ENCODE peak calls at places on chromosomes 1 and 21, in nine cellular contexts. W is WTC11, C is NCI-H1092 treated with DMSO at 0.1 percent for 48 hours, B is occipital lobe, V is HTR-8/SVneo, D is anterior cingulate cortex, U is upper lobe of right lung, G is GM19239, X is progenitor cell of endocrine pancreas. N is an unnamed sample.
A peak's percentile ranks its signal among the peaks of the same experiment; 100 is the strongest.

GRCh38 chr1:17438176-17438976 is 1.1 kb downstream of the RCC2 start:
- DNase-seq in W (peak; percentile 65), C (peak; percentile 80), B (peak; percentile 35), V (peak; percentile 27), D (no peak), U (peak; percentile 91), G (peak; percentile 77), X (peak; percentile 39), N (peak; percentile 63)

GRCh38 chr1:226763741-226764264 is 24.7 kb upstream of the ITPKB start:
- DNase-seq in W (peak; percentile 33), C (no peak), B (no peak), V (peak; percentile 95), D (no peak), U (no peak), G (no peak), X (no peak), N (peak; percentile 25)

GRCh38 chr1:10484519-10484918 is 9.8 kb downstream of the PEX14 start:
- DNase-seq in W (no peak), C (no peak), B (no peak), V (no peak), D (no peak), U (peak; percentile 71), G (no peak), X (no peak), N (no peak)

GRCh38 chr21:43814215-43815106 is 25.1 kb downstream of the RRP1 start:
- DNase-seq in W (no peak), C (no peak), B (no peak), V (no peak), D (no peak), U (no peak), G (no peak), X (no peak), N (no peak)

GRCh38 chr21:46092026-46092764 is 5.7 kb upstream of the COL6A2 start:
- DNase-seq in W (no peak), C (no peak), B (no peak), V (no peak), D (no peak), U (peak; percentile 56), G (no peak), X (no peak), N (no peak)

GRCh38 chr1:176285996-176286395 is 78.9 kb upstream of the COP1 start:
- DNase-seq in W (no peak), C (no peak), B (no peak), V (no peak), D (no peak), U (no peak), G (no peak), X (no peak), N (no peak)

GRCh38 chr1:228336308-228337030 is 70.2 kb downstream of the TRIM11 start:
- DNase-seq in W (no peak), C (no peak), B (no peak), V (no peak), D (no peak), U (peak; percentile 47), G (no peak), X (no peak), N (peak; percentile 13)

GRCh38 chr21:41729701-41730368 is 37.0 kb downstream of the RIPK4 start:
- DNase-seq in W (no peak), C (no peak), B (no peak), V (no peak), D (no peak), U (no peak), G (no peak), X (no peak), N (no peak)

GRCh38 chr1:224433041-224433670 is 1.4 kb downstream of the WDR26 start:
- DNase-seq in W (no peak), C (no peak), B (no peak), V (peak; percentile 8), D (no peak), U (no peak), G (no peak), X (no peak), N (peak; percentile 35)

GRCh38 chr21:36511484-36512227 is 31.7 kb upstream of the CLDN14 start:
- DNase-seq in W (no peak), C (no peak), B (no peak), V (no peak), D (no peak), U (no peak), G (no peak), X (no peak), N (no peak)

GRCh38 chr21:42956824-42957632 is 17.3 kb upstream of the PKNOX1 start:
- DNase-seq in W (peak; percentile 62), C (no peak), B (no peak), V (no peak), D (no peak), U (peak; percentile 17), G (no peak), X (no peak), N (no peak)

GRCh38 chr1:197130677-197131304 is 15.7 kb downstream of the ASPM start:
- DNase-seq in W (no peak), C (no peak), B (no peak), V (no peak), D (no peak), U (no peak), G (no peak), X (no peak), N (no peak)

GRCh38 chr1:28855469-28855944 is 43.5 kb downstream of the OPRD1 start:
- DNase-seq in W (no peak), C (no peak), B (no peak), V (no peak), D (no peak), U (no peak), G (no peak), X (no peak), N (no peak)

GRCh38 chr21:19321688-19322087 is 918.1 kb upstream of the TMPRSS15 start:
- DNase-seq in W (no peak), C (no peak), B (no peak), V (no peak), D (no peak), U (no peak), G (no peak), X (no peak), N (no peak)

GRCh38 chr1:109392788-109393580 is 4.7 kb downstream of the SORT1 start:
- DNase-seq in W (no peak), C (no peak), B (peak; percentile 54), V (no peak), D (no peak), U (peak; percentile 81), G (no peak), X (peak; percentile 11), N (no peak)

GRCh38 chr1:167090289-167090942 is at the start of gene GPA33:
- DNase-seq in W (no peak), C (no peak), B (no peak), V (no peak), D (no peak), U (no peak), G (no peak), X (no peak), N (peak; percentile 32)

GRCh38 chr1:37031871-37032270 is 2.4 kb downstream of the GRIK3 start:
- DNase-seq in W (no peak), C (no peak), B (no peak), V (no peak), D (no peak), U (no peak), G (no peak), X (no peak), N (no peak)

GRCh38 chr1:198656500-198656932 is 17.7 kb downstream of the PTPRC start:
- DNase-seq in W (no peak), C (no peak), B (no peak), V (no peak), D (no peak), U (peak; percentile 67), G (no peak), X (no peak), N (peak; percentile 79)

GRCh38 chr1:67599085-67599484 is 85.9 kb upstream of the GADD45A start:
- DNase-seq in W (no peak), C (no peak), B (no peak), V (no peak), D (no peak), U (no peak), G (no peak), X (no peak), N (no peak)

GRCh38 chr21:29215709-29216108 is 83.0 kb upstream of the BACH1 start:
- DNase-seq in W (no peak), C (no peak), B (no peak), V (no peak), D (no peak), U (no peak), G (no peak), X (no peak), N (no peak)